ENCODE peak calls at places on chromosomes 1 and 21, in eight cellular contexts. One of them, this sample, is unnamed.

GRCh38 chr1:150567717-150568561 is 11.5 kb downstream of the MCL1 start:
- DNase-seq in IMR-90: peak; percentile 98
- DNase-seq in A673: peak; percentile 45
- DNase-seq in heart right ventricle: no peak
- DNase-seq in Caco-2: peak; percentile 95
- DNase-seq in lower lobe of right lung: peak; percentile 91
- DNase-seq in CD8-positive, alpha-beta memory T cell: no peak
- DNase-seq in cardiac muscle cell: peak; percentile 82
- DNase-seq in this sample: peak; percentile 93

GRCh38 chr1:152227310-152227928 is 3.4 kb upstream of the HRNR start:
- DNase-seq in IMR-90: peak; percentile 2
- DNase-seq in A673: no peak
- DNase-seq in heart right ventricle: no peak
- DNase-seq in Caco-2: no peak
- DNase-seq in lower lobe of right lung: no peak
- DNase-seq in CD8-positive, alpha-beta memory T cell: no peak
- DNase-seq in cardiac muscle cell: no peak
- DNase-seq in this sample: no peak

GRCh38 chr1:206439205-206439604 is 31.1 kb upstream of the IKBKE start:
- DNase-seq in IMR-90: no peak
- DNase-seq in A673: no peak
- DNase-seq in heart right ventricle: no peak
- DNase-seq in Caco-2: no peak
- DNase-seq in lower lobe of right lung: no peak
- DNase-seq in CD8-positive, alpha-beta memory T cell: no peak
- DNase-seq in cardiac muscle cell: peak; percentile 69
- DNase-seq in this sample: no peak

GRCh38 chr1:167000546-167000945 is 11.5 kb downstream of the MAEL start:
- DNase-seq in IMR-90: no peak
- DNase-seq in A673: no peak
- DNase-seq in heart right ventricle: no peak
- DNase-seq in Caco-2: no peak
- DNase-seq in lower lobe of right lung: no peak
- DNase-seq in CD8-positive, alpha-beta memory T cell: no peak
- DNase-seq in cardiac muscle cell: no peak
- DNase-seq in this sample: no peak

GRCh38 chr1:150549496-150550221 is 451 bp downstream of the ADAMTSL4 start:
- DNase-seq in IMR-90: no peak
- DNase-seq in A673: no peak
- DNase-seq in heart right ventricle: no peak
- DNase-seq in Caco-2: peak; percentile 73
- DNase-seq in lower lobe of right lung: no peak
- DNase-seq in CD8-positive, alpha-beta memory T cell: no peak
- DNase-seq in cardiac muscle cell: peak; percentile 50
- DNase-seq in this sample: no peak

GRCh38 chr1:201771466-201771865 is 57.5 kb upstream of the IPO9 start:
- DNase-seq in IMR-90: no peak
- DNase-seq in A673: no peak
- DNase-seq in heart right ventricle: no peak
- DNase-seq in Caco-2: no peak
- DNase-seq in lower lobe of right lung: no peak
- DNase-seq in CD8-positive, alpha-beta memory T cell: no peak
- DNase-seq in cardiac muscle cell: no peak
- DNase-seq in this sample: no peak

GRCh38 chr1:211698161-211699026 is 23.0 kb upstream of the NEK2 start:
- DNase-seq in IMR-90: peak; percentile 41
- DNase-seq in A673: peak; percentile 77
- DNase-seq in heart right ventricle: peak; percentile 80
- DNase-seq in Caco-2: peak; percentile 64
- DNase-seq in lower lobe of right lung: peak; percentile 91
- DNase-seq in CD8-positive, alpha-beta memory T cell: peak; percentile 72
- DNase-seq in cardiac muscle cell: peak; percentile 83
- DNase-seq in this sample: peak; percentile 52

GRCh38 chr1:184930645-184931044 is 43.7 kb downstream of the NIBAN1 start:
- DNase-seq in IMR-90: no peak
- DNase-seq in A673: no peak
- DNase-seq in heart right ventricle: no peak
- DNase-seq in Caco-2: no peak
- DNase-seq in lower lobe of right lung: no peak
- DNase-seq in CD8-positive, alpha-beta memory T cell: peak; percentile 34
- DNase-seq in cardiac muscle cell: no peak
- DNase-seq in this sample: no peak

GRCh38 chr21:33974513-33975468 is 59.2 kb upstream of the ATP5PO start:
- DNase-seq in IMR-90: no peak
- DNase-seq in A673: no peak
- DNase-seq in heart right ventricle: no peak
- DNase-seq in Caco-2: no peak
- DNase-seq in lower lobe of right lung: no peak
- DNase-seq in CD8-positive, alpha-beta memory T cell: no peak
- DNase-seq in cardiac muscle cell: no peak
- DNase-seq in this sample: no peak

GRCh38 chr1:45998218-45998617 is 134.2 kb downstream of the PIK3R3 start:
- DNase-seq in IMR-90: no peak
- DNase-seq in A673: no peak
- DNase-seq in heart right ventricle: no peak
- DNase-seq in Caco-2: no peak
- DNase-seq in lower lobe of right lung: no peak
- DNase-seq in CD8-positive, alpha-beta memory T cell: no peak
- DNase-seq in cardiac muscle cell: peak; percentile 23
- DNase-seq in this sample: no peak

GRCh38 chr1:2194319-2194897 is at the start of gene FAAP20:
- DNase-seq in IMR-90: peak; percentile 54
- DNase-seq in A673: peak; percentile 80
- DNase-seq in heart right ventricle: peak; percentile 76
- DNase-seq in Caco-2: peak; percentile 54
- DNase-seq in lower lobe of right lung: no peak
- DNase-seq in CD8-positive, alpha-beta memory T cell: no peak
- DNase-seq in cardiac muscle cell: peak; percentile 82
- DNase-seq in this sample: peak; percentile 81

GRCh38 chr1:117928881-117929339 is 511 bp downstream of the GDAP2 start:
- DNase-seq in IMR-90: peak; percentile 63
- DNase-seq in A673: peak; percentile 33
- DNase-seq in heart right ventricle: peak; percentile 38
- DNase-seq in Caco-2: peak; percentile 56
- DNase-seq in lower lobe of right lung: peak; percentile 78
- DNase-seq in CD8-positive, alpha-beta memory T cell: no peak
- DNase-seq in cardiac muscle cell: peak; percentile 79
- DNase-seq in this sample: peak; percentile 68

GRCh38 chr1:107669996-107670395 is 295.0 kb downstream of the VAV3 start:
- DNase-seq in IMR-90: peak; percentile 2
- DNase-seq in A673: peak; percentile 37
- DNase-seq in heart right ventricle: no peak
- DNase-seq in Caco-2: no peak
- DNase-seq in lower lobe of right lung: peak; percentile 41
- DNase-seq in CD8-positive, alpha-beta memory T cell: no peak
- DNase-seq in cardiac muscle cell: peak; percentile 23
- DNase-seq in this sample: peak; percentile 6

GRCh38 chr1:87523466-87523865 is 194.8 kb downstream of the LMO4 start:
- DNase-seq in IMR-90: peak; percentile 56
- DNase-seq in A673: no peak
- DNase-seq in heart right ventricle: no peak
- DNase-seq in Caco-2: no peak
- DNase-seq in lower lobe of right lung: no peak
- DNase-seq in CD8-positive, alpha-beta memory T cell: no peak
- DNase-seq in cardiac muscle cell: no peak
- DNase-seq in this sample: no peak

GRCh38 chr1:53378932-53379661 is 51.2 kb upstream of the LRP8 start:
- DNase-seq in IMR-90: no peak
- DNase-seq in A673: no peak
- DNase-seq in heart right ventricle: no peak
- DNase-seq in Caco-2: no peak
- DNase-seq in lower lobe of right lung: peak; percentile 7
- DNase-seq in CD8-positive, alpha-beta memory T cell: no peak
- DNase-seq in cardiac muscle cell: no peak
- DNase-seq in this sample: peak; percentile 88

GRCh38 chr21:43906585-43907370 is 41.8 kb downstream of the AGPAT3 start:
- DNase-seq in IMR-90: no peak
- DNase-seq in A673: no peak
- DNase-seq in heart right ventricle: no peak
- DNase-seq in Caco-2: no peak
- DNase-seq in lower lobe of right lung: no peak
- DNase-seq in CD8-positive, alpha-beta memory T cell: no peak
- DNase-seq in cardiac muscle cell: no peak
- DNase-seq in this sample: no peak

GRCh38 chr1:145990249-145991097 is 5.9 kb downstream of the TXNIP start:
- DNase-seq in IMR-90: no peak
- DNase-seq in A673: no peak
- DNase-seq in heart right ventricle: peak; percentile 31
- DNase-seq in Caco-2: no peak
- DNase-seq in lower lobe of right lung: peak; percentile 63
- DNase-seq in CD8-positive, alpha-beta memory T cell: no peak
- DNase-seq in cardiac muscle cell: no peak
- DNase-seq in this sample: no peak

GRCh38 chr1:167861664-167862381 is 52.1 kb downstream of the ADCY10 start:
- DNase-seq in IMR-90: no peak
- DNase-seq in A673: no peak
- DNase-seq in heart right ventricle: no peak
- DNase-seq in Caco-2: no peak
- DNase-seq in lower lobe of right lung: no peak
- DNase-seq in CD8-positive, alpha-beta memory T cell: no peak
- DNase-seq in cardiac muscle cell: no peak
- DNase-seq in this sample: no peak

GRCh38 chr1:169892819-169893644 is 664 bp downstream of the SCYL3 start:
- DNase-seq in IMR-90: peak; percentile 27
- DNase-seq in A673: peak; percentile 31
- DNase-seq in heart right ventricle: no peak
- DNase-seq in Caco-2: no peak
- DNase-seq in lower lobe of right lung: peak; percentile 67
- DNase-seq in CD8-positive, alpha-beta memory T cell: no peak
- DNase-seq in cardiac muscle cell: peak; percentile 29
- DNase-seq in this sample: no peak

GRCh38 chr1:113490384-113490783 is 100.1 kb downstream of the MAGI3 start:
- DNase-seq in IMR-90: no peak
- DNase-seq in A673: no peak
- DNase-seq in heart right ventricle: no peak
- DNase-seq in Caco-2: no peak
- DNase-seq in lower lobe of right lung: no peak
- DNase-seq in CD8-positive, alpha-beta memory T cell: no peak
- DNase-seq in cardiac muscle cell: no peak
- DNase-seq in this sample: no peak
- H3K9me3 ChIP-seq in IMR-90: peaks cover 2% of the 10 kb centered on the region
- H3K9me3 ChIP-seq in A673: peaks cover 7% of the 10 kb centered on the region
- H3K9me3 ChIP-seq in heart right ventricle: peaks cover 4% of the 10 kb centered on the region
- H3K9me3 ChIP-seq in Caco-2: no peaks in the 10 kb centered on the region
- H3K9me3 ChIP-seq in lower lobe of right lung: peaks cover 21% of the 10 kb centered on the region
- H3K9me3 ChIP-seq in CD8-positive, alpha-beta memory T cell: no peaks in the 10 kb centered on the region
- H3K9me3 ChIP-seq in cardiac muscle cell: no peaks in the 10 kb centered on the region
- H3K9me3 ChIP-seq in this sample: peaks cover 5% of the 10 kb centered on the region

GRCh38 chr1:231918239-231919015 is 291.8 kb downstream of the DISC1 start:
- DNase-seq in IMR-90: peak; percentile 78
- DNase-seq in A673: no peak
- DNase-seq in heart right ventricle: no peak
- DNase-seq in Caco-2: no peak
- DNase-seq in lower lobe of right lung: no peak
- DNase-seq in CD8-positive, alpha-beta memory T cell: peak; percentile 43
- DNase-seq in cardiac muscle cell: no peak
- DNase-seq in this sample: no peak
- H3K4me1 ChIP-seq in IMR-90: peaks cover 10% of the 10 kb centered on the region
- H3K4me1 ChIP-seq in A673: peaks cover 10% of the 10 kb centered on the region
- H3K4me1 ChIP-seq in heart right ventricle: peaks cover 30% of the 10 kb centered on the region
- H3K4me1 ChIP-seq in Caco-2: no peaks in the 10 kb centered on the region
- H3K4me1 ChIP-seq in lower lobe of right lung: peaks cover 7% of the 10 kb centered on the region
- H3K4me1 ChIP-seq in CD8-positive, alpha-beta memory T cell: peaks cover 70% of the 10 kb centered on the region
- H3K4me1 ChIP-seq in cardiac muscle cell: peaks cover 25% of the 10 kb centered on the region
- H3K4me1 ChIP-seq in this sample: peaks cover 21% of the 10 kb centered on the region

GRCh38 chr1:26431979-26432695 is at the start of gene DHDDS:
- DNase-seq in IMR-90: peak; percentile 97
- DNase-seq in A673: peak; percentile 99
- DNase-seq in heart right ventricle: peak; percentile 99
- DNase-seq in Caco-2: peak; percentile 97
- DNase-seq in lower lobe of right lung: peak; percentile 98
- DNase-seq in CD8-positive, alpha-beta memory T cell: peak; percentile 96
- DNase-seq in cardiac muscle cell: peak; percentile 97
- DNase-seq in this sample: peak; percentile 99

GRCh38 chr1:26434161-26434752 is 2.1 kb downstream of the DHDDS start:
- DNase-seq in IMR-90: no peak
- DNase-seq in A673: no peak
- DNase-seq in heart right ventricle: no peak
- DNase-seq in Caco-2: no peak
- DNase-seq in lower lobe of right lung: no peak
- DNase-seq in CD8-positive, alpha-beta memory T cell: no peak
- DNase-seq in cardiac muscle cell: no peak
- DNase-seq in this sample: no peak

GRCh38 chr1:26432793-26433192 is 672 bp downstream of the DHDDS start:
- DNase-seq in IMR-90: no peak
- DNase-seq in A673: no peak
- DNase-seq in heart right ventricle: no peak
- DNase-seq in Caco-2: no peak
- DNase-seq in lower lobe of right lung: no peak
- DNase-seq in CD8-positive, alpha-beta memory T cell: no peak
- DNase-seq in cardiac muscle cell: no peak
- DNase-seq in this sample: no peak

GRCh38 chr1:26429741-26430140 is 2.4 kb upstream of the DHDDS start:
- DNase-seq in IMR-90: no peak
- DNase-seq in A673: no peak
- DNase-seq in heart right ventricle: no peak
- DNase-seq in Caco-2: no peak
- DNase-seq in lower lobe of right lung: no peak
- DNase-seq in CD8-positive, alpha-beta memory T cell: no peak
- DNase-seq in cardiac muscle cell: no peak
- DNase-seq in this sample: no peak
- H3K4me3 ChIP-seq in IMR-90: no peak overlapping the region
- H3K4me3 ChIP-seq in A673: no peak overlapping the region
- H3K4me3 ChIP-seq in heart right ventricle: no peak overlapping the region
- H3K4me3 ChIP-seq in Caco-2: no peak overlapping the region
- H3K4me3 ChIP-seq in lower lobe of right lung: no peak overlapping the region
- H3K4me3 ChIP-seq in CD8-positive, alpha-beta memory T cell: no peak overlapping the region
- H3K4me3 ChIP-seq in cardiac muscle cell: no peak overlapping the region
- H3K4me3 ChIP-seq in this sample: no peak overlapping the region

GRCh38 chr1:247043406-247043805 is 35.2 kb downstream of the ZNF670 start:
- DNase-seq in IMR-90: no peak
- DNase-seq in A673: no peak
- DNase-seq in heart right ventricle: no peak
- DNase-seq in Caco-2: no peak
- DNase-seq in lower lobe of right lung: no peak
- DNase-seq in CD8-positive, alpha-beta memory T cell: no peak
- DNase-seq in cardiac muscle cell: no peak
- DNase-seq in this sample: no peak

DNA sequence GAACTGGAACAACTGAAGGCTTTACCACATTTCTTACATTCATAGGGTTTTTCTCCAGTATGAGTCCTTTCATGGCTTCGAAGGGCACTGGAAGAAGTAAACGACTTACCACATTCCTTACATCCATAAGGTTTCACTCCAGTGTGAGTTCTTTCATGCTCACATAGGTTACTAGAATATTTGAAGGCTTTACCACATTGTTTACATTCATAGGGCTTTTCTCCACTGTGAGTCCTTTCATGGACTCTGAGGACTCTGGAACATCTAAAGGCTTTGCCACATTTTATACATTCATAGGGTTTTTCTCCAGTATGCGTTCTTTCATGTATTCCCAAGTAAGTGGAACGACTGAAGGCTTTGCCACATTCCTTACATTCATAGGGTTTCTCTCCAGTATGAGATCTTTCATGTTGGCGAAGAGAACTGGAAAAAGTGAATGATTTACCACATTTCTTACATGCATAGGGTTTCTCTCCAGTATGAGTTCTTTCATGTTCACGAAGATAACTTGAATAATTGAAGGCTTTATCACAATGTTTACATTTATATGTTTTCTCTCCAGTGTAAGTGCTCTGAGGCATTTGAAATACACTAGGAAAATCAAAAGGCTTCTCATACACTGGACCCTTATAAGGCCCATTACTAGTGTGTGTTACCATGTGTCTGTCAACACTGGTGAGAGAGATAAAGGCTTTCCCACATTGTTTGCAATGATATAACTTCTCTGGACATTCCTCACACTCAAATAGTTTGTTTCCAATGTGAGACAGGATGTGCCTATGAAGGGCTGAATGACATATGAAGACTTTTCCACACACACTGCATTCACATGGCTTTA is 29.8 kb upstream of the ZNF695 start:
- DNase-seq in IMR-90: no peak
- DNase-seq in A673: no peak
- DNase-seq in heart right ventricle: no peak
- DNase-seq in Caco-2: no peak
- DNase-seq in lower lobe of right lung: no peak
- DNase-seq in CD8-positive, alpha-beta memory T cell: no peak
- DNase-seq in cardiac muscle cell: no peak
- DNase-seq in this sample: no peak
- H3K9me3 ChIP-seq in IMR-90: peaks cover 42% of the 10 kb centered on the region
- H3K9me3 ChIP-seq in A673: peaks cover 75% of the 10 kb centered on the region
- H3K9me3 ChIP-seq in heart right ventricle: peaks cover 29% of the 10 kb centered on the region
- H3K9me3 ChIP-seq in Caco-2: peaks cover 60% of the 10 kb centered on the region
- H3K9me3 ChIP-seq in lower lobe of right lung: peaks cover 93% of the 10 kb centered on the region
- H3K9me3 ChIP-seq in CD8-positive, alpha-beta memory T cell: peaks cover 16% of the 10 kb centered on the region
- H3K9me3 ChIP-seq in cardiac muscle cell: peaks cover 4% of the 10 kb centered on the region
- H3K9me3 ChIP-seq in this sample: peaks cover 35% of the 10 kb centered on the region